ENCODE peak calls at places on chromosomes 16 and 17, in four cellular contexts. E is NCI-H1417, H is NCI-H1092, J is HS-5. N is an unnamed sample.

GRCh38 chr17:20159406-20160075 is 150.4 kb downstream of the SPECC1 start:
- DNase-seq in E (no peak), H (no peak), J (no peak), N (no peak)

GRCh38 chr16:24203675-24204074 is 52.5 kb upstream of the CACNG3 start:
- DNase-seq in E (no peak), H (no peak), J (no peak), N (no peak)

GRCh38 chr16:62978451-62978850 is 942.2 kb upstream of the CDH8 start:
- DNase-seq in E (no peak), H (no peak), J (no peak), N (no peak)

GRCh38 chr16:2212362-2213324 is 2.0 kb upstream of the BRICD5 start:
- DNase-seq in E (no peak), H (no peak), J (no peak), N (no peak)

GRCh38 chr16:11575223-11575589 is 11.5 kb downstream of the LITAF start:
- DNase-seq in E (no peak), H (no peak), J (no peak), N (no peak)

GRCh38 chr16:29700253-29700987 is 21.4 kb downstream of the QPRT start:
- DNase-seq in E (peak), H (peak), J (peak), N (peak)

GRCh38 chr16:68994324-68994723 is 111.1 kb upstream of the HAS3 start:
- DNase-seq in E (no peak), H (no peak), J (no peak), N (no peak)

GRCh38 chr16:14148569-14148968 is 77.5 kb downstream of the MRTFB start:
- DNase-seq in E (peak), H (no peak), J (no peak), N (no peak)

GRCh38 chr16:22814330-22815105 is 556 bp downstream of the HS3ST2 start:
- DNase-seq in E (no peak), H (no peak), J (no peak), N (peak)

GRCh38 chr17:51152766-51153209 is 571 bp upstream of the NME1 start:
- DNase-seq in E (no peak), H (no peak), J (no peak), N (no peak)

GRCh38 chr16:67389911-67390815 is 3.1 kb downstream of the TPPP3 start:
- DNase-seq in E (no peak), H (no peak), J (no peak), N (no peak)

GRCh38 chr17:81370304-81370703 is 25.0 kb upstream of the BAHCC1 start:
- DNase-seq in E (no peak), H (no peak), J (no peak), N (no peak)

GRCh38 chr17:55201609-55201932 is 63.2 kb upstream of the HLF start:
- DNase-seq in E (no peak), H (no peak), J (no peak), N (peak)

GRCh38 chr16:55703003-55704001 is 47.5 kb downstream of the SLC6A2 start:
- DNase-seq in E (peak), H (peak), J (no peak), N (peak)

GRCh38 chr17:45848868-45849535 is 4.3 kb downstream of the SPPL2C start:
- DNase-seq in E (no peak), H (peak), J (no peak), N (no peak)

GRCh38 chr17:34760931-34761500 is 181.6 kb downstream of the TMEM132E start:
- DNase-seq in E (peak), H (peak), J (no peak), N (no peak)

GRCh38 chr17:26792486-26792885 is 501.4 kb upstream of the WSB1 start:
- DNase-seq in E (no peak), H (no peak), J (peak), N (no peak)

GRCh38 chr17:42354956-42355843 is 33.0 kb downstream of the STAT3 start:
- DNase-seq in E (no peak), H (no peak), J (no peak), N (no peak)

GRCh38 chr17:67049025-67049739 is 4.8 kb downstream of the CACNG1 start:
- DNase-seq in E (no peak), H (no peak), J (no peak), N (no peak)

GRCh38 chr17:13879961-13880466 is 189.3 kb upstream of the COX10 start:
- DNase-seq in E (no peak), H (no peak), J (no peak), N (no peak)

GRCh38 chr16:2142942-2143868 is 5.2 kb upstream of the RAB26 start:
- DNase-seq in E (peak), H (no peak), J (no peak), N (no peak)

GRCh38 chr16:87311387-87311786 is 5.8 kb downstream of the C16orf95 start:
- DNase-seq in E (no peak), H (no peak), J (no peak), N (no peak)

N was measured in retina.